ENCODE peak calls at places on chromosomes 7 and 10, in six cellular contexts. A, U, H, V, D and O are unnamed samples.

GRCh38 chr10:104639595-104640338 is 1.3 kb upstream of the SORCS3 start:
- DNase-seq in A (no peak), U (peak; percentile 71), H (peak; percentile 36), V (no peak), D (no peak), O (no peak)

GRCh38 chr7:116630932-116631449 is 41.0 kb upstream of the MET start:
- DNase-seq in A (peak; percentile 82), U (peak; percentile 42), H (no peak), V (peak; percentile 80), D (no peak), O (peak; percentile 95)

GRCh38 chr7:107999814-108000560 is 3.0 kb downstream of the LAMB1 start:
- DNase-seq in A (peak; percentile 60), U (no peak), H (no peak), V (peak; percentile 52), D (no peak), O (peak; percentile 26)

GRCh38 chr10:89480047-89480446 is 55.3 kb downstream of the SLC16A12 start:
- DNase-seq in A (peak; percentile 9), U (no peak), H (no peak), V (no peak), D (no peak), O (no peak)

GRCh38 chr10:130335336-130335735 is 199.1 kb downstream of the GLRX3 start:
- DNase-seq in A (no peak), U (no peak), H (no peak), V (no peak), D (no peak), O (no peak)

GRCh38 chr7:38929460-38930171 is 20.6 kb upstream of the VPS41 start:
- DNase-seq in A (no peak), U (no peak), H (no peak), V (no peak), D (no peak), O (no peak)

GRCh38 chr7:65216469-65216868 is 157.2 kb upstream of the ZNF92 start:
- DNase-seq in A (peak; percentile 16), U (peak; percentile 84), H (peak; percentile 40), V (peak; percentile 21), D (peak; percentile 63), O (peak; percentile 77)

GRCh38 chr10:69965919-69966662 is 86.6 kb upstream of the MACROH2A2 start:
- DNase-seq in A (peak; percentile 70), U (no peak), H (no peak), V (no peak), D (no peak), O (no peak)

GRCh38 chr7:42319631-42320030 is 82.6 kb upstream of the GLI3 start:
- DNase-seq in A (no peak), U (no peak), H (no peak), V (no peak), D (no peak), O (peak; percentile 52)

DNA sequence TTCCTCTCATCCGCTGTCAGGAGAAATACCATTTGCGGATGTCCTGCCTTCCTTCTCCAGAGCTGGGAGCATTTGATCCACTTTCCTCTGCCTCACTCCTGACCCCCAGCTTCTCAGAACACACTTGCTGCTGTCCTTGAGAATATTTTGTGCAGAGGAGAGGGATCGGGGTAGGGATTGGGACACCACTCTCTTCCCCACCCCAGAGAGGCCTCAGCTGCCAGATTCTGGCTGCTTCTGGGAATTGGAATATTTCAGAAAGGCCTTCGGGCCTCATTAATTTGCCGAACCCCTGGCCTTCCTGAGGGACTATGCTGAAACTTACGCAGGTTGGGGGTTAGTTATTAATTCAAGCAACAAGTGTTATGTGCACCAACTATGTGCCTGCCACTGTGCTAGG is 96.9 kb downstream of the C10orf105 start:
- DNase-seq in A (no peak), U (no peak), H (no peak), V (no peak), D (no peak), O (no peak)
- H2AK5ac ChIP-seq in A (no peak overlapping the region), U (no peak overlapping the region), H (no peak overlapping the region), V (no peak overlapping the region), D (peak overlapping the region; percentile 66), O (no peak overlapping the region)

DNA sequence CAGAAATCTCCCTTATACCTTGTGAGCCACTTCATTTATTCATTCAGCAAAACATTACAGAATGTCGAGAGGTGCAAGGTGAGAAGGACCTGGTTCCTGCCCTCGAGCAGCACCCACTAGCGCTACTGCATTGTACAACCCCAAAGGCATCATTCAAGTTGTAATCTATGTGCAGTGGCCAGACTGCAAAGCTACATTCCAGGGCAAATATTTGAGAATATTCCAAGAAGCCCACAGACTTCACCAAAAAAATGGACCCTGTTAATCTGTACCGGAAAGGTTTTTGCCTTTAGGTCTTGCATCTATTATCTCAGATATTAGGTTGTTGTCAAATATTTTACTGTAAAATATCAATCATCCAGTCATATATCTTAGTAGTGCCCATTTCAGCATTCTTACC is 295.4 kb upstream of the FZD1 start:
- DNase-seq in A (no peak), U (no peak), H (no peak), V (no peak), D (no peak), O (no peak)
- H3K14ac ChIP-seq in A (no peak overlapping the region), U (no peak overlapping the region), H (no peak overlapping the region), V (no peak overlapping the region), D (no peak overlapping the region), O (no peak overlapping the region)

GRCh38 chr10:95229724-95230627 is 35.9 kb downstream of the ACSM6 start:
- DNase-seq in A (peak; percentile 98), U (peak; percentile 84), H (peak; percentile 23), V (peak; percentile 96), D (peak; percentile 84), O (peak; percentile 56)
- H3K4ac ChIP-seq in A (peak overlapping the region; percentile 68), U (peak overlapping the region; percentile 100), H (no peak overlapping the region), V (no peak overlapping the region), D (peak overlapping the region; percentile 100), O (no peak overlapping the region)

GRCh38 chr10:113058175-113058961 is 108.3 kb downstream of the TCF7L2 start:
- DNase-seq in A (peak; percentile 78), U (peak; percentile 29), H (no peak), V (peak; percentile 95), D (no peak), O (no peak)
- H2AK5ac ChIP-seq in A (peak overlapping the region; percentile 72), U (no peak overlapping the region), H (no peak overlapping the region), V (peak overlapping the region; percentile 69), D (no peak overlapping the region), O (peak overlapping the region; percentile 9)